ENCODE peak calls at places on chromosome X, in seven cellular contexts. T is AG09309, P is Calu3, N is GM23338, C is tibial nerve, E is cardiac muscle cell, W is ovary. O is an unnamed sample.
A peak's percentile ranks its signal among the peaks of the same experiment; 100 is the strongest.

GRCh38 chrX:64204701-64205440 is 637 bp downstream of the AMER1 start:
- DNase-seq in T (no peak), P (peak; percentile 22), N (peak; percentile 25), C (peak; percentile 12), E (peak; percentile 37), W (peak; percentile 70), O (peak; percentile 60)

GRCh38 chrX:13092455-13092941 is 48.1 kb upstream of the FAM9C start:
- DNase-seq in T (no peak), P (peak; percentile 48), N (no peak), C (no peak), E (no peak), W (no peak), O (peak; percentile 21)

GRCh38 chrX:132407704-132408103 is 81.1 kb downstream of the MBNL3 start:
- DNase-seq in T (no peak), P (no peak), N (no peak), C (no peak), E (no peak), W (no peak), O (no peak)

GRCh38 chrX:77691916-77692315 is 94.1 kb downstream of the ATRX start:
- DNase-seq in T (no peak), P (no peak), N (no peak), C (no peak), E (no peak), W (no peak), O (no peak)

GRCh38 chrX:153643431-153644351 is 3.3 kb upstream of the DUSP9 start:
- DNase-seq in T (no peak), P (no peak), N (peak; percentile 22), C (no peak), E (no peak), W (peak; percentile 32), O (no peak)

GRCh38 chrX:2707334-2707760 is 16.3 kb downstream of the CD99 start:
- DNase-seq in T (no peak), P (no peak), N (peak; percentile 72), C (peak; percentile 52), E (peak; percentile 67), W (no peak), O (peak; percentile 69)

GRCh38 chrX:46180258-46180687 is 364.9 kb downstream of the ZNF674 start:
- DNase-seq in T (peak; percentile 91), P (peak; percentile 48), N (no peak), C (no peak), E (peak; percentile 89), W (no peak), O (no peak)

GRCh38 chrX:68018248-68019203 is 414.8 kb downstream of the OPHN1 start:
- DNase-seq in T (peak; percentile 1), P (peak; percentile 30), N (peak; percentile 68), C (no peak), E (peak; percentile 35), W (no peak), O (no peak)

GRCh38 chrX:20829665-20830481 is 544.3 kb upstream of the CNKSR2 start:
- DNase-seq in T (no peak), P (peak; percentile 24), N (no peak), C (no peak), E (peak; percentile 13), W (no peak), O (no peak)

GRCh38 chrX:83416273-83416672 is 91.8 kb upstream of the POU3F4 start:
- DNase-seq in T (no peak), P (no peak), N (peak; percentile 1), C (no peak), E (no peak), W (no peak), O (no peak)

GRCh38 chrX:23503835-23504539 is 163.3 kb upstream of the PRDX4 start:
- DNase-seq in T (peak; percentile 10), P (peak; percentile 89), N (peak; percentile 26), C (peak; percentile 62), E (peak; percentile 80), W (no peak), O (no peak)

GRCh38 chrX:129780441-129781105 is 824 bp downstream of the SASH3 start:
- DNase-seq in T (no peak), P (no peak), N (no peak), C (no peak), E (no peak), W (no peak), O (no peak)

GRCh38 chrX:63920875-63921274 is 135.9 kb upstream of the ARHGEF9 start:
- DNase-seq in T (no peak), P (no peak), N (no peak), C (no peak), E (no peak), W (no peak), O (no peak)

GRCh38 chrX:21658152-21658737 is at the start of gene KLHL34:
- DNase-seq in T (no peak), P (peak; percentile 19), N (peak; percentile 42), C (no peak), E (no peak), W (no peak), O (peak; percentile 23)

GRCh38 chrX:118181030-118181429 is 64.4 kb upstream of the KLHL13 start:
- DNase-seq in T (no peak), P (no peak), N (no peak), C (no peak), E (peak; percentile 13), W (no peak), O (no peak)

GRCh38 chrX:71533850-71534515 is 1.1 kb downstream of the OGT start:
- DNase-seq in T (no peak), P (peak; percentile 29), N (peak; percentile 53), C (peak; percentile 16), E (peak; percentile 63), W (peak; percentile 55), O (no peak)

GRCh38 chrX:64205441-64205734 is at the start of gene AMER1:
- DNase-seq in T (peak; percentile 24), P (no peak), N (no peak), C (no peak), E (no peak), W (no peak), O (no peak)

GRCh38 chrX:102976793-102977495 is 39.9 kb downstream of the RAB40AL start:
- DNase-seq in T (peak; percentile 84), P (no peak), N (no peak), C (no peak), E (peak; percentile 22), W (no peak), O (no peak)

GRCh38 chrX:150544222-150544787 is 24.1 kb upstream of the MTM1 start:
- DNase-seq in T (no peak), P (peak; percentile 13), N (peak; percentile 65), C (no peak), E (peak; percentile 17), W (no peak), O (no peak)

GRCh38 chrX:45633419-45633818 is 432.7 kb upstream of the DIPK2B start:
- DNase-seq in T (no peak), P (no peak), N (no peak), C (no peak), E (no peak), W (no peak), O (no peak)

GRCh38 chrX:15644560-15644872 is 20.1 kb downstream of the CLTRN start:
- DNase-seq in T (no peak), P (no peak), N (no peak), C (no peak), E (no peak), W (no peak), O (no peak)

GRCh38 chrX:123217077-123217476 is 33.0 kb downstream of the GRIA3 start:
- DNase-seq in T (peak; percentile 23), P (no peak), N (no peak), C (no peak), E (peak; percentile 0), W (peak; percentile 68), O (no peak)

GRCh38 chrX:130981836-130982235 is 76.3 kb upstream of the ARHGAP36 start:
- DNase-seq in T (no peak), P (no peak), N (no peak), C (no peak), E (peak; percentile 1), W (no peak), O (no peak)

GRCh38 chrX:156008915-156009314 is 11.4 kb downstream of the IL9R start:
- DNase-seq in T (no peak), P (no peak), N (no peak), C (no peak), E (peak; percentile 1), W (no peak), O (no peak)

GRCh38 chrX:53481093-53481492 is 46.9 kb upstream of the HSD17B10 start:
- DNase-seq in T (no peak), P (peak; percentile 31), N (peak; percentile 28), C (no peak), E (no peak), W (no peak), O (no peak)
- TF ChIP-seq CTCF in T (peak; percentile 48), P (no peak), N (peak; percentile 56), C (no peak), E (peak; percentile 38), W (no peak), O (peak; percentile 42)

GRCh38 chrX:110568396-110568795 is 209.7 kb downstream of the RTL9 start:
- DNase-seq in T (no peak), P (no peak), N (no peak), C (no peak), E (no peak), W (no peak), O (no peak)

DNA sequence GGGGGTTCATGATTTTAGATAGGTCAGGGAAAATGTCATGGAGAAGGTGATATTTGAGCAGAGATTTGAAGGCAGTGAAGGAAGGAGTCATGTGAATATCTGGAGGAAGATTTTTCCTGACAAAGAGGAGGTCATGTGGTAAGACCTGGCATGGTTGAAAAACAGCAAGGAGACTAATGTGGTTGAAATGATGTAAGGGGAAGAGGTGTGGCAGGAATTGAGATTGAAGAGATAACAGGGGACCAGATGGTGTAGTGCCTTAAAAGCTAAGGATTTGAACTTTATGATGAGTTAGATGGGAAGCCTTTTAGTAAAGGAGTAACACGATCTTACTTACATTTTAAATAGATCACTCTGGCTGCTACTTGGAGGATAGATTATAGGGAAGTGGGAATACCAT is 210.9 kb downstream of the RTL9 start:
- DNase-seq in T (peak; percentile 20), P (no peak), N (no peak), C (no peak), E (no peak), W (no peak), O (no peak)
- TF ChIP-seq CTCF in T (no peak), P (no peak), N (no peak), C (no peak), E (no peak), W (no peak), O (no peak)

GRCh38 chrX:17656556-17656955 is 80.7 kb upstream of the SCML1 start:
- DNase-seq in T (no peak), P (no peak), N (peak; percentile 14), C (no peak), E (no peak), W (no peak), O (no peak)

GRCh38 chrX:17656035-17656418 is 81.3 kb upstream of the SCML1 start:
- DNase-seq in T (no peak), P (no peak), N (peak; percentile 48), C (no peak), E (peak; percentile 13), W (peak; percentile 45), O (no peak)

GRCh38 chrX:17654116-17654515 is 83.2 kb upstream of the SCML1 start:
- DNase-seq in T (no peak), P (no peak), N (no peak), C (no peak), E (no peak), W (no peak), O (no peak)

GRCh38 chrX:17655232-17656034 is 81.9 kb upstream of the SCML1 start:
- DNase-seq in T (no peak), P (no peak), N (peak; percentile 41), C (no peak), E (peak; percentile 8), W (no peak), O (no peak)
- TF ChIP-seq CTCF in T (no peak), P (no peak), N (no peak), C (no peak), E (no peak), W (no peak), O (no peak)

GRCh38 chrX:140661657-140662056 is 47.9 kb upstream of the LINC00632 start:
- DNase-seq in T (no peak), P (no peak), N (no peak), C (no peak), E (peak; percentile 0), W (no peak), O (no peak)

GRCh38 chrX:140664939-140665338 is 44.6 kb upstream of the LINC00632 start:
- DNase-seq in T (no peak), P (no peak), N (peak; percentile 24), C (no peak), E (peak; percentile 41), W (no peak), O (peak; percentile 12)
- TF ChIP-seq CTCF in T (no peak), P (no peak), N (peak; percentile 54), C (peak; percentile 31), E (peak; percentile 33), W (no peak), O (peak; percentile 31)

O was measured in GM13977.